ENCODE peak calls at places on chromosome 21, in six cellular contexts. A is activated CD8-positive, alpha-beta memory T cell treated with anti-CD3 and anti-CD28 coated beads, Interleukin-2, amount 50 U/mL, for 4 hours; Y is GM03348; D is RCC 7860; I is anterior cingulate cortex; W is NCI-H1694 treated with DMSO at 0.1 percent for 48 hours. E is an unnamed sample.

GRCh38 chr21:45591619-45592207 is 49.5 kb upstream of the SLC19A1 start:
- DNase-seq in D (no peak), Y (no peak), I (no peak), W (no peak), A (no peak), E (no peak)

GRCh38 chr21:38909929-38910328 is 104.2 kb downstream of the ETS2 start:
- DNase-seq in A (no peak), I (no peak), D (no peak), W (no peak), Y (no peak), E (no peak)

GRCh38 chr21:46425566-46425965 is 33.1 kb upstream of the DIP2A start:
- DNase-seq in I (no peak), Y (no peak), W (no peak), A (peak), D (no peak), E (no peak)

GRCh38 chr21:45416619-45417018 is 11.7 kb downstream of the COL18A1 start:
- DNase-seq in D (no peak), I (no peak), Y (no peak), W (no peak), A (no peak), E (no peak)

GRCh38 chr21:35925497-35925896 is 134.8 kb downstream of the SETD4 start:
- DNase-seq in A (no peak), D (peak), I (no peak), W (no peak), Y (no peak), E (no peak)

GRCh38 chr21:45889961-45890360 is 91.6 kb upstream of the COL6A1 start:
- DNase-seq in A (no peak), D (no peak), I (no peak), Y (no peak), W (no peak), E (no peak)

GRCh38 chr21:34771512-34772028 is 102.8 kb downstream of the CLIC6 start:
- DNase-seq in Y (peak), I (no peak), W (no peak), A (no peak), D (peak), E (no peak)

GRCh38 chr21:38631676-38632075 is 133.4 kb upstream of the ERG start:
- DNase-seq in W (no peak), D (no peak), I (no peak), Y (peak), A (no peak), E (no peak)

GRCh38 chr21:16536661-16537359 is 807.0 kb downstream of the USP25 start:
- DNase-seq in I (no peak), A (no peak), W (no peak), Y (peak), D (no peak), E (no peak)

GRCh38 chr21:40827509-40827908 is 19.4 kb downstream of the DSCAM start:
- DNase-seq in I (no peak), D (no peak), A (no peak), Y (no peak), W (no peak), E (no peak)

GRCh38 chr21:32463367-32463766 is 50.9 kb downstream of the EVA1C start:
- DNase-seq in A (no peak), W (no peak), I (no peak), Y (no peak), D (no peak), E (no peak)

GRCh38 chr21:26060335-26061115 is 110.0 kb downstream of the APP start:
- DNase-seq in Y (no peak), I (no peak), D (no peak), W (no peak), A (no peak), E (no peak)

GRCh38 chr21:17501107-17502006 is 11.5 kb upstream of the CXADR start:
- DNase-seq in A (no peak), I (no peak), W (no peak), Y (no peak), D (no peak), E (no peak)

GRCh38 chr21:38806153-38806941 is 618 bp downstream of the ETS2 start:
- DNase-seq in W (no peak), D (no peak), A (peak), I (no peak), Y (peak), E (no peak)

GRCh38 chr21:33642896-33643657 is 776 bp downstream of the ITSN1 start:
- DNase-seq in I (peak), W (no peak), A (peak), Y (peak), D (no peak), E (peak)

GRCh38 chr21:27040738-27041137 is 73.8 kb upstream of the ADAMTS5 start:
- DNase-seq in Y (no peak), I (no peak), W (no peak), A (no peak), D (no peak), E (no peak)

GRCh38 chr21:45293214-45293725 is 5.6 kb upstream of the POFUT2 start:
- DNase-seq in Y (no peak), A (no peak), W (no peak), D (no peak), I (no peak), E (no peak)

GRCh38 chr21:35048183-35048601 is 910 bp downstream of the RUNX1 start:
- DNase-seq in W (no peak), Y (peak), D (peak), I (no peak), A (no peak), E (no peak)

GRCh38 chr21:31351973-31352372 is 7.9 kb upstream of the TIAM1 start:
- DNase-seq in W (no peak), A (no peak), D (no peak), I (no peak), Y (no peak), E (no peak)

GRCh38 chr21:29347274-29347681 is 48.6 kb downstream of the BACH1 start:
- DNase-seq in A (no peak), D (no peak), I (no peak), W (no peak), Y (no peak), E (no peak)

GRCh38 chr21:34183331-34183928 is 110.1 kb downstream of the MRPS6 start:
- DNase-seq in D (no peak), I (no peak), Y (no peak), W (no peak), A (no peak), E (no peak)

GRCh38 chr21:26850116-26850643 is 5.0 kb upstream of the ADAMTS1 start:
- DNase-seq in W (peak), D (peak), I (no peak), Y (peak), A (no peak), E (no peak)

GRCh38 chr21:31846690-31847089 is 26.1 kb upstream of the HUNK start:
- DNase-seq in D (no peak), Y (no peak), A (no peak), I (no peak), W (no peak), E (no peak)

GRCh38 chr21:34915364-34915834 is 133.7 kb downstream of the RUNX1 start:
- DNase-seq in I (no peak), D (no peak), A (no peak), W (no peak), Y (peak), E (no peak)

GRCh38 chr21:46317710-46318463 is 5.8 kb downstream of the C21orf58 start:
- DNase-seq in D (no peak), I (no peak), A (no peak), Y (no peak), W (no peak), E (no peak)

GRCh38 chr21:44869860-44870747 is 3.4 kb downstream of the PTTG1IP start:
- DNase-seq in Y (peak), A (no peak), I (no peak), D (peak), W (no peak), E (no peak)

GRCh38 chr21:35360870-35361570 is 311.9 kb upstream of the RUNX1 start:
- DNase-seq in I (no peak), A (no peak), W (no peak), D (no peak), Y (no peak), E (no peak)